ENCODE peak calls at places on chromosomes 4 and X, in six cellular contexts. Y is neural progenitor cell, Z is adrenal gland, M is upper lobe of right lung, B is Karpas-422, J is K562. U is an unnamed sample.
A peak's percentile ranks its signal among the peaks of the same experiment; 100 is the strongest.

GRCh38 chr4:5863461-5864113 is 29.3 kb downstream of the CRMP1 start:
- DNase-seq in Y (no peak), Z (peak; percentile 50), M (no peak), B (peak; percentile 83), J (no peak), U (peak; percentile 81)

GRCh38 chrX:37599735-37600134 is 28.3 kb downstream of the LANCL3 start:
- DNase-seq in Y (no peak), Z (peak; percentile 22), M (no peak), B (no peak), J (no peak), U (no peak)

GRCh38 chrX:49987651-49988050 is 65.3 kb downstream of the CLCN5 start:
- DNase-seq in Y (no peak), Z (no peak), M (no peak), B (no peak), J (no peak), U (no peak)

GRCh38 chr4:147732516-147733193 is 767 bp downstream of the ARHGAP10 start:
- DNase-seq in Y (peak; percentile 87), Z (peak; percentile 61), M (peak; percentile 71), B (no peak), J (peak; percentile 26), U (peak; percentile 75)

GRCh38 chrX:153667931-153668396 is 5.6 kb downstream of the PNCK start:
- DNase-seq in Y (peak; percentile 82), Z (peak; percentile 91), M (peak; percentile 89), B (peak; percentile 94), J (peak; percentile 72), U (peak; percentile 79)

GRCh38 chr4:4333265-4333706 is 43.2 kb downstream of the ZBTB49 start:
- DNase-seq in Y (no peak), Z (peak; percentile 30), M (peak; percentile 57), B (no peak), J (no peak), U (peak; percentile 96)

GRCh38 chrX:77009691-77010090 is 437.5 kb upstream of the FGF16 start:
- DNase-seq in Y (no peak), Z (peak; percentile 20), M (no peak), B (no peak), J (no peak), U (no peak)

GRCh38 chr4:4203688-4204400 is 22.9 kb downstream of the OTOP1 start:
- DNase-seq in Y (no peak), Z (no peak), M (no peak), B (no peak), J (no peak), U (no peak)

GRCh38 chr4:6271701-6272465 is 2.2 kb downstream of the WFS1 start:
- DNase-seq in Y (no peak), Z (peak; percentile 75), M (peak; percentile 88), B (no peak), J (no peak), U (no peak)

GRCh38 chr4:151646322-151646721 is 114.5 kb downstream of the GATB start:
- DNase-seq in Y (no peak), Z (no peak), M (no peak), B (no peak), J (no peak), U (no peak)

GRCh38 chrX:68413254-68413653 is 20.0 kb downstream of the OPHN1 start:
- DNase-seq in Y (no peak), Z (no peak), M (no peak), B (no peak), J (no peak), U (no peak)

GRCh38 chrX:7372843-7373525 is 225.0 kb upstream of the PUDP start:
- DNase-seq in Y (no peak), Z (no peak), M (no peak), B (no peak), J (no peak), U (peak; percentile 7)

GRCh38 chrX:78514852-78515251 is 144.3 kb downstream of the RTL3 start:
- DNase-seq in Y (peak; percentile 76), Z (no peak), M (no peak), B (peak; percentile 41), J (no peak), U (no peak)

GRCh38 chrX:134396174-134396573 is 63.8 kb upstream of the HPRT1 start:
- DNase-seq in Y (peak; percentile 2), Z (no peak), M (no peak), B (peak; percentile 68), J (peak; percentile 14), U (peak; percentile 10)

GRCh38 chr4:150078996-150079581 is 844 bp downstream of the DCLK2 start:
- DNase-seq in Y (peak; percentile 64), Z (peak; percentile 52), M (peak; percentile 67), B (no peak), J (no peak), U (peak; percentile 29)

GRCh38 chr4:47835489-47835888 is 2.4 kb downstream of the CORIN start:
- DNase-seq in Y (no peak), Z (no peak), M (no peak), B (no peak), J (no peak), U (no peak)

GRCh38 chr4:131006388-131006787 is 1910.4 kb downstream of the C4orf33 start:
- DNase-seq in Y (no peak), Z (no peak), M (no peak), B (no peak), J (no peak), U (no peak)

GRCh38 chr4:181550381-181550780 is 692.8 kb upstream of the TENM3 start:
- DNase-seq in Y (no peak), Z (no peak), M (no peak), B (no peak), J (no peak), U (no peak)

GRCh38 chrX:65407157-65407626 is 127.4 kb downstream of the LAS1L start:
- DNase-seq in Y (peak; percentile 3), Z (no peak), M (no peak), B (no peak), J (no peak), U (peak; percentile 0)

GRCh38 chr4:142428715-142429114 is 417.4 kb downstream of the INPP4B start:
- DNase-seq in Y (no peak), Z (no peak), M (no peak), B (no peak), J (no peak), U (no peak)

GRCh38 chr4:156971168-156971601 is 414 bp downstream of the PDGFC start:
- DNase-seq in Y (peak; percentile 64), Z (no peak), M (peak; percentile 74), B (no peak), J (no peak), U (peak; percentile 47)

GRCh38 chr4:104394409-104394813 is 100.3 kb downstream of the CXXC4 start:
- DNase-seq in Y (peak; percentile 24), Z (no peak), M (no peak), B (no peak), J (no peak), U (peak; percentile 38)
- H3K27ac ChIP-seq in Y (no peak overlapping the region), Z (no peak overlapping the region), M (no peak overlapping the region), B (no peak overlapping the region), J (no peak overlapping the region), U (no peak overlapping the region)

DNA sequence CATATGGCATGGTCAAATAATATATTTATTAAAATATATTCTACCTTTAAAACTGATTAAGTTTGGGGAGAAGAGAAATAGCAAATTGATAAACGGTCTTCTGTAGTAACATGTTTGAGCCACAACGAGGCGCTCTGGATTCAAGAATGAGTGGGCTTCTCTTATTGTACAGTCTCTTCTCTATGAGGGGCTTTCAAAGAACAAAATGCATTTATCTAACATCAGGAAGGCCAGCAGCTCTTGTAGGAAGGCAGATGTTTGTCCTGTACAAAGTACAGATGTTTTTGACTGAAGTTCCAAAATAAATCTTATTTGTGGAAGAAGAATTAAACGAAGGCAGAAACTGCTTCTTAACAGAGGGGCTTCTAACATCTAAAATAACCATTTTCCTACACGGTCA is 153.6 kb downstream of the RASL11B start:
- DNase-seq in Y (peak; percentile 66), Z (peak; percentile 53), M (no peak), B (peak; percentile 72), J (no peak), U (peak; percentile 75)
- H3K4me1 ChIP-seq in Y (no peaks in the 10 kb centered on the region), Z (peaks cover 80% of the 10 kb centered on the region), M (peaks cover 10% of the 10 kb centered on the region), B (no peaks in the 10 kb centered on the region), J (peaks cover 12% of the 10 kb centered on the region), U (peaks cover 53% of the 10 kb centered on the region)

GRCh38 chr4:7310441-7310840 is 118.1 kb downstream of the SORCS2 start:
- DNase-seq in Y (no peak), Z (no peak), M (no peak), B (no peak), J (no peak), U (no peak)

GRCh38 chr4:7306986-7307385 is 114.6 kb downstream of the SORCS2 start:
- DNase-seq in Y (no peak), Z (no peak), M (no peak), B (no peak), J (no peak), U (no peak)

GRCh38 chr4:7307391-7308099 is 115.2 kb downstream of the SORCS2 start:
- DNase-seq in Y (no peak), Z (no peak), M (no peak), B (no peak), J (no peak), U (no peak)

GRCh38 chr4:7309176-7309575 is 116.8 kb downstream of the SORCS2 start:
- DNase-seq in Y (no peak), Z (no peak), M (no peak), B (no peak), J (no peak), U (no peak)

GRCh38 chr4:7309636-7310035 is 117.3 kb downstream of the SORCS2 start:
- DNase-seq in Y (no peak), Z (no peak), M (no peak), B (no peak), J (no peak), U (no peak)
- H3K27me3 ChIP-seq in Y (no peaks in the 10 kb centered on the region), Z (no peaks in the 10 kb centered on the region), M (no peaks in the 10 kb centered on the region), B (no peaks in the 10 kb centered on the region), J (peaks cover 6% of the 10 kb centered on the region), U (no peaks in the 10 kb centered on the region)

GRCh38 chr4:140308366-140309123 is 64.9 kb upstream of the SCOC start:
- DNase-seq in Y (no peak), Z (peak; percentile 97), M (no peak), B (no peak), J (no peak), U (peak; percentile 24)

GRCh38 chr4:140305053-140305452 is 68.4 kb upstream of the SCOC start:
- DNase-seq in Y (no peak), Z (no peak), M (no peak), B (no peak), J (no peak), U (no peak)

GRCh38 chr4:140312101-140312500 is 61.3 kb upstream of the SCOC start:
- DNase-seq in Y (no peak), Z (no peak), M (no peak), B (peak; percentile 54), J (no peak), U (no peak)

GRCh38 chr4:140315032-140315826 is 58.2 kb upstream of the SCOC start:
- DNase-seq in Y (no peak), Z (no peak), M (no peak), B (no peak), J (no peak), U (no peak)

DNA sequence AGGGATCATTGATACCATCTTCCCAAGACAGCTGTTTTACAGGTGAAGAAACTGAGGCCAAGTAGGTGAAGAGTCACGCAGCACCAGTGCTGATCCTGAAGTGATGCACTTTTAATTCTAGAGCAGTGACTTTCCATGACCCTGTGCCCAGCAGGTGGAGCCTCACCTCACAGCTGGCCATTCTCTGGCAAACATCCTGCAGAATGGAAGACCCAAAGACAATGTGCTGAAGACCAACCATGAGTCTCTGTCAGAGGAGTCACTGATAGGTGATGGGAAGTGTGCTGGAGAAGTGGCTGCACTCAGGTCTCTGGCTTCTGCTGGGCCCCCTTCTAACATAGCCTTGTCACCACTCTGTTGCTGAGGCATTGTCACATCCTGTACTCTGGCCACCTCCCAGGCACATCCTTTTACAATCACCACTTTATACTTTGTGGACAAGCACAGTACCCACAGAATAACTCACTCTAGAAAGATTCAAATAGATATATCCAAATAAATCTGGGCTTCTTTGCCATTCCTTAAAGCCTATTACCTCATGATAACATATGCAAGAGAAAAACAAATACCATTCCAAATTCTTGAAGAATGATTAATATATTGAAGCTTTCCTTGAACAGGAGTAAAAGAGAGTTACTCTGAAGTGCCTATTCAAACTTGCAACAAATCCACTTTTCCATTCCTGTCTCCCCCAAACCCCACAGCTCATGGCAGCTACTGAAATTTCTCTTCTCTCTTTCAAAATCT is 64.1 kb upstream of the SCOC start:
- DNase-seq in Y (no peak), Z (no peak), M (no peak), B (no peak), J (no peak), U (no peak)
- H3K27ac ChIP-seq in Y (no peak overlapping the region), Z (peak overlapping the region; percentile 69), M (no peak overlapping the region), B (no peak overlapping the region), J (no peak overlapping the region), U (peak overlapping the region; percentile 55)